ENCODE peak calls at places on chromosomes 4 and X, in nine cellular contexts. One of them, this sample, is unnamed.

GRCh38 chr4:6963139-6963611 is 53.5 kb downstream of the TBC1D14 start:
- DNase-seq in HCEC 1CT: peak; percentile 9
- DNase-seq in GM13976: no peak
- DNase-seq in B cell: no peak
- DNase-seq in NCI-H1092: no peak
- DNase-seq in EL: peak; percentile 49
- DNase-seq in NCI-H524: peak; percentile 91
- DNase-seq in stimulated activated CD8-positive, alpha-beta memory T cell treated with anti-CD3 and anti-CD28 coated beads, Interleukin-7, amount 100 ng/mL, for 24 hours: no peak
- DNase-seq in T-cell: no peak
- DNase-seq in this sample: no peak

GRCh38 chrX:106952089-106952488 is 31.9 kb downstream of the CLDN2 start:
- DNase-seq in HCEC 1CT: no peak
- DNase-seq in GM13976: no peak
- DNase-seq in B cell: no peak
- DNase-seq in NCI-H1092: no peak
- DNase-seq in EL: no peak
- DNase-seq in NCI-H524: no peak
- DNase-seq in stimulated activated CD8-positive, alpha-beta memory T cell treated with anti-CD3 and anti-CD28 coated beads, Interleukin-7, amount 100 ng/mL, for 24 hours: no peak
- DNase-seq in T-cell: no peak
- DNase-seq in this sample: no peak

GRCh38 chr4:41256740-41257256 is at the start of gene UCHL1:
- DNase-seq in HCEC 1CT: peak; percentile 59
- DNase-seq in GM13976: peak; percentile 37
- DNase-seq in B cell: no peak
- DNase-seq in NCI-H1092: peak; percentile 93
- DNase-seq in EL: peak; percentile 89
- DNase-seq in NCI-H524: peak; percentile 96
- DNase-seq in stimulated activated CD8-positive, alpha-beta memory T cell treated with anti-CD3 and anti-CD28 coated beads, Interleukin-7, amount 100 ng/mL, for 24 hours: no peak
- DNase-seq in T-cell: no peak
- DNase-seq in this sample: peak; percentile 87

GRCh38 chr4:155657169-155657568 is 9.5 kb upstream of the GUCY1A1 start:
- DNase-seq in HCEC 1CT: peak; percentile 19
- DNase-seq in GM13976: no peak
- DNase-seq in B cell: no peak
- DNase-seq in NCI-H1092: no peak
- DNase-seq in EL: no peak
- DNase-seq in NCI-H524: no peak
- DNase-seq in stimulated activated CD8-positive, alpha-beta memory T cell treated with anti-CD3 and anti-CD28 coated beads, Interleukin-7, amount 100 ng/mL, for 24 hours: no peak
- DNase-seq in T-cell: no peak
- DNase-seq in this sample: no peak

GRCh38 chr4:142435599-142436235 is 410.4 kb downstream of the INPP4B start:
- DNase-seq in HCEC 1CT: no peak
- DNase-seq in GM13976: no peak
- DNase-seq in B cell: no peak
- DNase-seq in NCI-H1092: no peak
- DNase-seq in EL: no peak
- DNase-seq in NCI-H524: peak; percentile 67
- DNase-seq in stimulated activated CD8-positive, alpha-beta memory T cell treated with anti-CD3 and anti-CD28 coated beads, Interleukin-7, amount 100 ng/mL, for 24 hours: no peak
- DNase-seq in T-cell: no peak
- DNase-seq in this sample: no peak

GRCh38 chrX:71178908-71179307 is 34.3 kb downstream of the NLGN3 start:
- DNase-seq in HCEC 1CT: peak; percentile 35
- DNase-seq in GM13976: peak; percentile 49
- DNase-seq in B cell: peak; percentile 57
- DNase-seq in NCI-H1092: peak; percentile 34
- DNase-seq in EL: peak; percentile 65
- DNase-seq in NCI-H524: peak; percentile 77
- DNase-seq in stimulated activated CD8-positive, alpha-beta memory T cell treated with anti-CD3 and anti-CD28 coated beads, Interleukin-7, amount 100 ng/mL, for 24 hours: no peak
- DNase-seq in T-cell: peak; percentile 32
- DNase-seq in this sample: peak; percentile 86

GRCh38 chrX:21408776-21409175 is 34.6 kb downstream of the CNKSR2 start:
- DNase-seq in HCEC 1CT: no peak
- DNase-seq in GM13976: no peak
- DNase-seq in B cell: no peak
- DNase-seq in NCI-H1092: no peak
- DNase-seq in EL: no peak
- DNase-seq in NCI-H524: no peak
- DNase-seq in stimulated activated CD8-positive, alpha-beta memory T cell treated with anti-CD3 and anti-CD28 coated beads, Interleukin-7, amount 100 ng/mL, for 24 hours: no peak
- DNase-seq in T-cell: no peak
- DNase-seq in this sample: no peak

GRCh38 chrX:49053223-49054072 is 5.4 kb upstream of the CCDC120 start:
- DNase-seq in HCEC 1CT: no peak
- DNase-seq in GM13976: peak; percentile 70
- DNase-seq in B cell: peak; percentile 68
- DNase-seq in NCI-H1092: peak; percentile 89
- DNase-seq in EL: peak; percentile 46
- DNase-seq in NCI-H524: peak; percentile 90
- DNase-seq in stimulated activated CD8-positive, alpha-beta memory T cell treated with anti-CD3 and anti-CD28 coated beads, Interleukin-7, amount 100 ng/mL, for 24 hours: peak; percentile 30
- DNase-seq in T-cell: peak; percentile 50
- DNase-seq in this sample: peak; percentile 74

GRCh38 chr4:145722561-145722960 is 42.6 kb downstream of the C4orf51 start:
- DNase-seq in HCEC 1CT: no peak
- DNase-seq in GM13976: no peak
- DNase-seq in B cell: no peak
- DNase-seq in NCI-H1092: no peak
- DNase-seq in EL: peak; percentile 5
- DNase-seq in NCI-H524: no peak
- DNase-seq in stimulated activated CD8-positive, alpha-beta memory T cell treated with anti-CD3 and anti-CD28 coated beads, Interleukin-7, amount 100 ng/mL, for 24 hours: no peak
- DNase-seq in T-cell: no peak
- DNase-seq in this sample: no peak

GRCh38 chr4:154623995-154624394 is 11.5 kb upstream of the FGG start:
- DNase-seq in HCEC 1CT: no peak
- DNase-seq in GM13976: no peak
- DNase-seq in B cell: no peak
- DNase-seq in NCI-H1092: no peak
- DNase-seq in EL: no peak
- DNase-seq in NCI-H524: no peak
- DNase-seq in stimulated activated CD8-positive, alpha-beta memory T cell treated with anti-CD3 and anti-CD28 coated beads, Interleukin-7, amount 100 ng/mL, for 24 hours: no peak
- DNase-seq in T-cell: no peak
- DNase-seq in this sample: no peak

GRCh38 chr4:159398236-159398638 is 295.4 kb downstream of the RAPGEF2 start:
- DNase-seq in HCEC 1CT: peak; percentile 55
- DNase-seq in GM13976: no peak
- DNase-seq in B cell: no peak
- DNase-seq in NCI-H1092: no peak
- DNase-seq in EL: peak; percentile 48
- DNase-seq in NCI-H524: no peak
- DNase-seq in stimulated activated CD8-positive, alpha-beta memory T cell treated with anti-CD3 and anti-CD28 coated beads, Interleukin-7, amount 100 ng/mL, for 24 hours: no peak
- DNase-seq in T-cell: no peak
- DNase-seq in this sample: no peak